ENCODE peak calls at places on chromosomes 3 and 15, in seven cellular contexts. S is stomach, P is HepG2, W is tibial nerve, R is transverse colon, I is upper lobe of left lung, Y is A549. V is an unnamed sample.

GRCh38 chr3:113264741-113265140 is 53.4 kb downstream of the BOC start:
- DNase-seq in S (no peak), R (no peak), Y (no peak), I (no peak), P (no peak), W (no peak), V (no peak)

GRCh38 chr3:113136071-113136470 is 75.3 kb upstream of the BOC start:
- DNase-seq in R (no peak), I (no peak), Y (peak; percentile 38), S (no peak), P (no peak), W (no peak), V (no peak)

GRCh38 chr3:41200669-41201021 is 1.3 kb downstream of the CTNNB1 start:
- DNase-seq in S (no peak), W (no peak), Y (no peak), I (peak; percentile 36), R (peak; percentile 23), P (peak; percentile 43), V (no peak)

GRCh38 chr15:56353119-56353518 is 12.1 kb upstream of the TEX9 start:
- DNase-seq in W (no peak), R (no peak), P (no peak), I (no peak), Y (no peak), S (no peak), V (no peak)

GRCh38 chr3:53885239-53885638 is 3.3 kb upstream of the ACTR8 start:
- DNase-seq in P (no peak), W (no peak), R (no peak), I (no peak), Y (peak; percentile 17), S (no peak), V (no peak)

GRCh38 chr3:51539291-51539891 is 872 bp downstream of the RAD54L2 start:
- DNase-seq in I (peak; percentile 21), S (no peak), Y (peak; percentile 22), W (no peak), R (peak; percentile 9), P (no peak), V (no peak)

GRCh38 chr3:112671930-112672715 is 31.2 kb upstream of the CCDC80 start:
- DNase-seq in S (no peak), R (no peak), P (no peak), W (no peak), I (no peak), Y (peak; percentile 64), V (no peak)

GRCh38 chr3:45972534-45973402 is 22.9 kb downstream of the FYCO1 start:
- DNase-seq in Y (peak; percentile 18), R (no peak), S (no peak), P (no peak), I (peak; percentile 84), W (no peak), V (peak; percentile 53)

GRCh38 chr3:112782481-112782880 is 64.2 kb downstream of the CD200R1L start:
- DNase-seq in I (no peak), Y (no peak), W (no peak), R (no peak), P (no peak), S (no peak), V (no peak)

GRCh38 chr15:52114656-52115055 is 2.1 kb upstream of the BCL2L10 start:
- DNase-seq in W (no peak), S (no peak), I (no peak), Y (no peak), P (no peak), R (no peak), V (no peak)

GRCh38 chr15:35506272-35506870 is 39.6 kb downstream of the DPH6 start:
- DNase-seq in Y (no peak), W (no peak), R (no peak), I (no peak), S (no peak), P (peak; percentile 79), V (no peak)

GRCh38 chr3:129211345-129211744 is 27.6 kb upstream of the CNBP start:
- DNase-seq in W (no peak), R (no peak), I (no peak), Y (no peak), S (no peak), P (no peak), V (no peak)

GRCh38 chr3:46228259-46229222 is 13.7 kb upstream of the CCR3 start:
- DNase-seq in W (no peak), R (no peak), P (no peak), I (no peak), Y (no peak), S (no peak), V (no peak)

GRCh38 chr3:31227152-31227581 is 305.6 kb upstream of the STT3B start:
- DNase-seq in R (no peak), S (no peak), I (no peak), P (no peak), W (no peak), Y (no peak), V (no peak)

GRCh38 chr3:41158947-41159346 is 40.4 kb upstream of the CTNNB1 start:
- DNase-seq in S (no peak), P (no peak), Y (no peak), W (no peak), I (peak; percentile 68), R (peak; percentile 66), V (no peak)

GRCh38 chr15:90887037-90887481 is 2.8 kb downstream of the FES start:
- DNase-seq in P (no peak), Y (no peak), S (no peak), W (no peak), I (no peak), R (no peak), V (no peak)

GRCh38 chr15:90882781-90883525 is 1.4 kb upstream of the FES start:
- DNase-seq in P (no peak), I (no peak), R (no peak), W (no peak), S (no peak), Y (no peak), V (no peak)

GRCh38 chr3:101102678-101103296 is 109.6 kb upstream of the ABI3BP start:
- DNase-seq in I (no peak), R (no peak), S (no peak), P (no peak), Y (no peak), W (no peak), V (no peak)

DNA sequence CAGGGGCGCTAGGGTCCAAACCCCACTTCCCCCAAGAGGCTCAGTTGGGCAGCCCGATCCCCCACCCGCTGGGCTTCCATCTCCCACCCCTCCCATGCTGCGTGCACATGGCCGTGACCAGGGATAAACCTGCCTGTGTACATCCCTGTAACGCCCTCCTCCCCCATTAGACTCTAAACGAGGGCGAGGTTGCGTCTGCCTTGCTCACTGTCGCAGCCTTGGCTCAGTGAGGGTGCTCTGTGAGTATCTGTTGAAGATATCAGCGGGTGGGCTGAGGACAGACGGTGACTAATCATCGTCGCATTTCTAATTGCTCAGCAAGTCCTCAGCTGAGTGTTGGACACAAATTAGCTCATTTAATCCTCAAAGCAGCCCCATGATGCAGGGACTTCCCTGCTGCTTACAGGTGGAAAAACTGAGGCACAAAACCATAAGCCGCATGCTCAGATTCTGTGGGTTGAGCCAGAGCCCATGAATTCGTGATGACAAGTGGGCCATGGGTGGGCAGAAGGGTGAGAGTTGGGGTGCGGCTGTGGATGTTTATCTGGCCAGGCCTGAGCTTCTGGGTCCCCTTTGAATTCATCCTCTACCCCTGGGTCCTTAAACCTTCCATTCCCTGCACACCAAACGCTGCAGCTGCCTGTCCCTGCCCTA is 26.0 kb downstream of the FBLN2 start:
- DNase-seq in I (no peak), R (no peak), Y (no peak), P (no peak), S (no peak), W (no peak), V (no peak)
- TF ChIP-seq EP300 in I (no peak), R (no peak), Y (no peak), P (no peak), S (no peak), W (no peak), V (no peak)

DNA sequence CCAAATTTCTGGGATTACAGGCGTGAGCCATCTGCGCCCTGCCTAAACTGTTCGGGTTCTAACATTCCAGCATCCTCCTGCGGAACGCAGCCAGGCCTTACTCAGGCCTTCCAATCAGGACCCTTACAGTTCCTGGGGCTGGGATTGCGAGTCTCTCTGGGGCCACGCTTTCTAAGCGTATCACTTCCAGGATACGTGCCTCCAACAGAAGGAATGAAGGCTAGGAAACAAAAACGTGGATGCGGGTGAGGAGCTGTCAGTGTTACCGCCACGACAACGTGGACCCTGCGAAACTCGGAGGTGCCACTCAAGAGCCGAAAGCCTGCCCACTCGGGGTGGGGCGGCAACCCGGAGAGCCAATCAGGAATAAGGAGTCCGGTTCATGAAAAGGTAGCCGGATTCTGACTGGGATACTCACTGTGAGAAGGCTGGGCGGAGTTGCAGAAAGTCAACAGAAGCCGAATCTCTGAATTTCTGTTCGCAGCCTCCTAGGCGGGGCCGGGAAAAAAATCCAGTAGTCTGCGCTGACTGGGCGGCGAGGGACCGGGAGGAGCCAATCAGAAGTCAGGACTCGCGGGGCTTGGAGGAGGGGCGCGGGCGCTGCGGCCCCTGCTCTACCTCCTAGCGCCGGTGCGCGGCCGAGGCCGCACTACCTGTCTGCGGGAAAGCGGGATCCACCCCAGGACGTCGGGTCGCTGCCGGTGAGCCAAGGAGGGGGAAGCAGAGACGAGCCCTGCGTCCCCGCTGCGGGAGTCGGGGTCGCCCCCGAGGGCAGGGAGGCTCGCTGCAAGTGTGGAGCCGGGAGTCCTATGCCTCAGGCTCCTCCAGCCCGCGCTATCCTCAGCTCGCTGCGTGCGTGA is at the start of gene HYKK:
- DNase-seq in R (peak; percentile 94), W (peak; percentile 77), I (peak; percentile 94), S (peak; percentile 93), P (peak; percentile 98), Y (peak; percentile 98), V (peak; percentile 89)
- TF ChIP-seq CTCF in R (no peak), W (peak; percentile 58), I (peak; percentile 59), S (no peak), P (peak; percentile 34), Y (no peak), V (peak; percentile 20)

DNA sequence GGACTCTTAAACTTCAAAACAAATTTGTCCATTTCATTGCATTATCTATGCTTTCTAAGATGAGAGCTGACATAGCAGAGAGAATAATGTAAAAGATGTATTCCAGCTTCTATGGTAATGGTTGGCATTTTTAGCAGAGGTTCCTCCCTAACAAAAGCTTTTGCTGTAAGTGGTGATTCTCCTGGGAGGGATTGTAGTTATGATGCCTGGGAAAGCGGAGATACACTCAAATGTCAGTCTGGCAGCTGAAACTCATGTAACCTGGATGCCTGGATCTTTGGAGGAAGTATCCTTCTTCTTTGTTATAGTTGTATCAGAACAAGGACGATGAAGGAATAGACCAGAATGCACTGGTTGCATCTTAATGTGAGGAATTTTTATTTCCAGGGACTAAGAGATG is 7.5 kb downstream of the CHL1 start:
- DNase-seq in S (no peak), Y (no peak), P (no peak), I (no peak), R (no peak), W (no peak), V (no peak)
- TF ChIP-seq EP300 in S (no peak), Y (no peak), P (no peak), I (no peak), R (no peak), W (no peak), V (no peak)

DNA sequence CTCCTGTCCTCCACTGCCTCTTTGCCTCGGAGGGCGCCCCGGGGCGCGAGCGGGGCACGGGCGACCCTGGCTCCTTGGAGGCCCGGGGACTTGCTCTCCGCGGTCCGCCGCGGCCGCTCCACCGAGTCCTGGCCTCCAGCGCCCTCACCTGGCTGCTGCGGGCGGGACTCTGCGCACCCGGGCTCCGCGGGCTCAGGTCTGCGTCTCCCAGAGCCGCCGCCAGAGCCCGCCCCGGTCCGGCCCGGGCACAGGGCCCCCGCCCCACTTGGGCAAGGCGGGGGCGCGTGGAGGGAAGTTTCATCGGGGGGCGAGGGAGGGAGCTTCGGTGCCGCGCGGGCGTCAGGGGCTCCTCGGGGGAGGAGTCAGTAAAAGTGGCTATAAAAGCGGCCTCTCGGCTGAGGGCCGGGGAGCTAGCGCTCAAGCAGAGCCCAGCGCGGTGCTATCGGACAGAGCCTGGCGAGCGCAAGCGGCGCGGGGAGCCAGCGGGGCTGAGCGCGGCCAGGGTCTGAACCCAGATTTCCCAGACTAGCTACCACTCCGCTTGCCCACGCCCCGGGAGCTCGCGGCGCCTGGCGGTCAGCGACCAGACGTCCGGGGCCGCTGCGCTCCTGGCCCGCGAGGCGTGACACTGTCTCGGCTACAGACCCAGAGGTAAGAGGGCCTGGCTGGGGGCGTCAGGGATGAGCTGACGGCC is at the start of gene CEMIP:
- DNase-seq in S (peak; percentile 82), R (peak; percentile 82), P (peak; percentile 71), Y (peak; percentile 81), W (peak; percentile 30), I (peak; percentile 80), V (peak; percentile 74)
- TF ChIP-seq CTCF in S (peak; percentile 75), R (peak; percentile 81), P (peak; percentile 85), Y (peak; percentile 99), W (peak; percentile 89), I (peak; percentile 96), V (peak; percentile 55)